ENCODE peak calls at places on chromosomes 12 and 14, in seven cellular contexts. One of them, this sample, is unnamed.

GRCh38 chr14:61662437-61663311 is 32.6 kb upstream of the HIF1A start:
- DNase-seq in astrocyte of the spinal cord: peak; percentile 76
- DNase-seq in bronchial epithelial cell: peak; percentile 89
- DNase-seq in fibroblast of the aortic adventitia: peak; percentile 66
- DNase-seq in Caco-2: no peak
- DNase-seq in IMR-90: peak; percentile 75
- DNase-seq in cardiac fibroblast: peak; percentile 78
- DNase-seq in this sample: peak; percentile 72

GRCh38 chr12:122471324-122472226 is 29.2 kb downstream of the ZCCHC8 start:
- DNase-seq in astrocyte of the spinal cord: peak; percentile 83
- DNase-seq in bronchial epithelial cell: peak; percentile 77
- DNase-seq in fibroblast of the aortic adventitia: peak; percentile 90
- DNase-seq in Caco-2: no peak
- DNase-seq in IMR-90: peak; percentile 84
- DNase-seq in cardiac fibroblast: peak; percentile 86
- DNase-seq in this sample: peak; percentile 86

GRCh38 chr12:3967556-3968160 is 94.5 kb upstream of the PARP11 start:
- DNase-seq in astrocyte of the spinal cord: no peak
- DNase-seq in bronchial epithelial cell: no peak
- DNase-seq in fibroblast of the aortic adventitia: no peak
- DNase-seq in Caco-2: peak; percentile 98
- DNase-seq in IMR-90: no peak
- DNase-seq in cardiac fibroblast: no peak
- DNase-seq in this sample: no peak

GRCh38 chr12:94033767-94034166 is 114.6 kb upstream of the PLXNC1 start:
- DNase-seq in astrocyte of the spinal cord: no peak
- DNase-seq in bronchial epithelial cell: no peak
- DNase-seq in fibroblast of the aortic adventitia: no peak
- DNase-seq in Caco-2: no peak
- DNase-seq in IMR-90: no peak
- DNase-seq in cardiac fibroblast: no peak
- DNase-seq in this sample: no peak

GRCh38 chr12:7934560-7935463 is 1.2 kb downstream of the SLC2A3 start:
- DNase-seq in astrocyte of the spinal cord: no peak
- DNase-seq in bronchial epithelial cell: no peak
- DNase-seq in fibroblast of the aortic adventitia: no peak
- DNase-seq in Caco-2: no peak
- DNase-seq in IMR-90: no peak
- DNase-seq in cardiac fibroblast: no peak
- DNase-seq in this sample: no peak

GRCh38 chr14:34794941-34795340 is 80.2 kb downstream of the BAZ1A start:
- DNase-seq in astrocyte of the spinal cord: no peak
- DNase-seq in bronchial epithelial cell: no peak
- DNase-seq in fibroblast of the aortic adventitia: no peak
- DNase-seq in Caco-2: no peak
- DNase-seq in IMR-90: no peak
- DNase-seq in cardiac fibroblast: no peak
- DNase-seq in this sample: no peak

GRCh38 chr12:46214668-46215429 is 54.0 kb downstream of the SLC38A1 start:
- DNase-seq in astrocyte of the spinal cord: no peak
- DNase-seq in bronchial epithelial cell: no peak
- DNase-seq in fibroblast of the aortic adventitia: no peak
- DNase-seq in Caco-2: no peak
- DNase-seq in IMR-90: peak; percentile 36
- DNase-seq in cardiac fibroblast: no peak
- DNase-seq in this sample: no peak

GRCh38 chr12:114735680-114736374 is 51.9 kb upstream of the TBX3 start:
- DNase-seq in astrocyte of the spinal cord: no peak
- DNase-seq in bronchial epithelial cell: no peak
- DNase-seq in fibroblast of the aortic adventitia: no peak
- DNase-seq in Caco-2: no peak
- DNase-seq in IMR-90: no peak
- DNase-seq in cardiac fibroblast: no peak
- DNase-seq in this sample: no peak

GRCh38 chr12:64083285-64084210 is 138.5 kb downstream of the KICS2 start:
- DNase-seq in astrocyte of the spinal cord: peak; percentile 91
- DNase-seq in bronchial epithelial cell: peak; percentile 31
- DNase-seq in fibroblast of the aortic adventitia: peak; percentile 98
- DNase-seq in Caco-2: no peak
- DNase-seq in IMR-90: peak; percentile 95
- DNase-seq in cardiac fibroblast: peak; percentile 97
- DNase-seq in this sample: peak; percentile 95

GRCh38 chr12:112124918-112125249 is 476 bp upstream of the TRAFD1 start:
- DNase-seq in astrocyte of the spinal cord: no peak
- DNase-seq in bronchial epithelial cell: no peak
- DNase-seq in fibroblast of the aortic adventitia: no peak
- DNase-seq in Caco-2: peak; percentile 1
- DNase-seq in IMR-90: no peak
- DNase-seq in cardiac fibroblast: no peak
- DNase-seq in this sample: no peak

GRCh38 chr14:21098134-21098891 is at the start of gene ZNF219:
- DNase-seq in astrocyte of the spinal cord: peak; percentile 30
- DNase-seq in bronchial epithelial cell: peak; percentile 82
- DNase-seq in fibroblast of the aortic adventitia: peak; percentile 50
- DNase-seq in Caco-2: peak; percentile 81
- DNase-seq in IMR-90: peak; percentile 27
- DNase-seq in cardiac fibroblast: peak; percentile 65
- DNase-seq in this sample: peak; percentile 45

GRCh38 chr14:68391292-68392014 is 401.4 kb downstream of the ZFP36L1 start:
- DNase-seq in astrocyte of the spinal cord: peak; percentile 90
- DNase-seq in bronchial epithelial cell: no peak
- DNase-seq in fibroblast of the aortic adventitia: peak; percentile 92
- DNase-seq in Caco-2: no peak
- DNase-seq in IMR-90: peak; percentile 79
- DNase-seq in cardiac fibroblast: peak; percentile 89
- DNase-seq in this sample: peak; percentile 81

GRCh38 chr14:68137704-68138619 is 318.4 kb downstream of the RAD51B start:
- DNase-seq in astrocyte of the spinal cord: peak; percentile 95
- DNase-seq in bronchial epithelial cell: peak; percentile 100
- DNase-seq in fibroblast of the aortic adventitia: peak; percentile 87
- DNase-seq in Caco-2: peak; percentile 72
- DNase-seq in IMR-90: peak; percentile 95
- DNase-seq in cardiac fibroblast: peak; percentile 84
- DNase-seq in this sample: peak; percentile 96

GRCh38 chr12:28535216-28535615 is 345.0 kb downstream of the CCDC91 start:
- DNase-seq in astrocyte of the spinal cord: peak; percentile 46
- DNase-seq in bronchial epithelial cell: peak; percentile 9
- DNase-seq in fibroblast of the aortic adventitia: peak; percentile 67
- DNase-seq in Caco-2: no peak
- DNase-seq in IMR-90: peak; percentile 77
- DNase-seq in cardiac fibroblast: peak; percentile 63
- DNase-seq in this sample: peak; percentile 64

GRCh38 chr12:6554990-6555691 is 701 bp downstream of the IFFO1 start:
- DNase-seq in astrocyte of the spinal cord: no peak
- DNase-seq in bronchial epithelial cell: no peak
- DNase-seq in fibroblast of the aortic adventitia: no peak
- DNase-seq in Caco-2: no peak
- DNase-seq in IMR-90: no peak
- DNase-seq in cardiac fibroblast: no peak
- DNase-seq in this sample: no peak

GRCh38 chr14:105529506-105530445 is 3.4 kb downstream of the TMEM121 start:
- DNase-seq in astrocyte of the spinal cord: no peak
- DNase-seq in bronchial epithelial cell: no peak
- DNase-seq in fibroblast of the aortic adventitia: no peak
- DNase-seq in Caco-2: no peak
- DNase-seq in IMR-90: no peak
- DNase-seq in cardiac fibroblast: no peak
- DNase-seq in this sample: no peak

GRCh38 chr12:87853448-87854003 is 175.7 kb downstream of the C12orf50 start:
- DNase-seq in astrocyte of the spinal cord: no peak
- DNase-seq in bronchial epithelial cell: no peak
- DNase-seq in fibroblast of the aortic adventitia: no peak
- DNase-seq in Caco-2: no peak
- DNase-seq in IMR-90: no peak
- DNase-seq in cardiac fibroblast: no peak
- DNase-seq in this sample: no peak
- H3K4me3 ChIP-seq in astrocyte of the spinal cord: no peak overlapping the region
- H3K4me3 ChIP-seq in bronchial epithelial cell: no peak overlapping the region
- H3K4me3 ChIP-seq in fibroblast of the aortic adventitia: no peak overlapping the region
- H3K4me3 ChIP-seq in Caco-2: no peak overlapping the region
- H3K4me3 ChIP-seq in IMR-90: no peak overlapping the region
- H3K4me3 ChIP-seq in cardiac fibroblast: no peak overlapping the region
- H3K4me3 ChIP-seq in this sample: no peak overlapping the region

DNA sequence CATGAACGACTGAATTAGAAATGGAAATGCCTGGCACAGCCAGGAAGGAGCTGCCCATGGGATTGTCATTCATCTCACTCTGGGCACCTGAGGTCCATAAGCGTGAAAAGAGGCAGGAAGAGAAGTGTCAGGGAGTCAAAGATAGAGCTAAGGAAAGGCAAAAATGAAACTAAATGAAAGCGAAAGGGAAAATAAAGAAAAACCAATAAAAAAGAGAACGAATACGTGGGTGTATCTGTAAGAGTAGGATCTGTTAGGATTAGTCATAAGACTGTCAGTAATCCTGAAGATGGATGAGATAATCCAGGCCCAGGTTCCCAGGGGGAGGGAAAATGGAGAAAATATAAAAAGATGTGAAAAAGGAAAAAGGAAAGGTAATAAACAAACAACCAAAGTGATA is 23.5 kb downstream of the MEG3 start:
- DNase-seq in astrocyte of the spinal cord: no peak
- DNase-seq in bronchial epithelial cell: no peak
- DNase-seq in fibroblast of the aortic adventitia: peak; percentile 42
- DNase-seq in Caco-2: no peak
- DNase-seq in IMR-90: peak; percentile 36
- DNase-seq in cardiac fibroblast: no peak
- DNase-seq in this sample: no peak
- H3K4me3 ChIP-seq in astrocyte of the spinal cord: no peak overlapping the region
- H3K4me3 ChIP-seq in bronchial epithelial cell: no peak overlapping the region
- H3K4me3 ChIP-seq in fibroblast of the aortic adventitia: peak overlapping the region; percentile 9
- H3K4me3 ChIP-seq in Caco-2: no peak overlapping the region
- H3K4me3 ChIP-seq in IMR-90: no peak overlapping the region
- H3K4me3 ChIP-seq in cardiac fibroblast: no peak overlapping the region
- H3K4me3 ChIP-seq in this sample: no peak overlapping the region

DNA sequence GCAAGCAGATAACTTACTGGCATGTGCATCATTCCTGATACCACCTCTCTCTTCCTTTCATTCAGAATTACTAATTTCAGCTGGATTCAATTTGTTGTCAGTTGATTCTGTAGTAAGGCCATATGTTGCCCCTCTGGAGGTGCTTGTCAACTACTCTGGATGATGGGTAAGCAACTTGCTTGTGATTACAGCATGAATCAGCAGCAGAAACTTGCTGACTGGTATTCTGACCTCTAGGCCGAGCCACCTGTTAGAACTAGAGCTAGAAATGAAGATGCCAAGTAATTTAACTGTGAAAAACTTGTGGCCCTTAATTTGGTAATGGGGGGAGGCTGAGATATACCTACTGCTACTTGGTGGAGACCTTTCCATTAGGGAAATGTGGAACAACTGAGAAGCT is 5.1 kb downstream of the RNF10 start:
- DNase-seq in astrocyte of the spinal cord: peak; percentile 31
- DNase-seq in bronchial epithelial cell: peak; percentile 62
- DNase-seq in fibroblast of the aortic adventitia: peak; percentile 48
- DNase-seq in Caco-2: no peak
- DNase-seq in IMR-90: peak; percentile 55
- DNase-seq in cardiac fibroblast: peak; percentile 38
- DNase-seq in this sample: no peak
- H3K4me3 ChIP-seq in astrocyte of the spinal cord: no peak overlapping the region
- H3K4me3 ChIP-seq in bronchial epithelial cell: no peak overlapping the region
- H3K4me3 ChIP-seq in fibroblast of the aortic adventitia: no peak overlapping the region
- H3K4me3 ChIP-seq in Caco-2: no peak overlapping the region
- H3K4me3 ChIP-seq in IMR-90: no peak overlapping the region
- H3K4me3 ChIP-seq in cardiac fibroblast: no peak overlapping the region
- H3K4me3 ChIP-seq in this sample: no peak overlapping the region

DNA sequence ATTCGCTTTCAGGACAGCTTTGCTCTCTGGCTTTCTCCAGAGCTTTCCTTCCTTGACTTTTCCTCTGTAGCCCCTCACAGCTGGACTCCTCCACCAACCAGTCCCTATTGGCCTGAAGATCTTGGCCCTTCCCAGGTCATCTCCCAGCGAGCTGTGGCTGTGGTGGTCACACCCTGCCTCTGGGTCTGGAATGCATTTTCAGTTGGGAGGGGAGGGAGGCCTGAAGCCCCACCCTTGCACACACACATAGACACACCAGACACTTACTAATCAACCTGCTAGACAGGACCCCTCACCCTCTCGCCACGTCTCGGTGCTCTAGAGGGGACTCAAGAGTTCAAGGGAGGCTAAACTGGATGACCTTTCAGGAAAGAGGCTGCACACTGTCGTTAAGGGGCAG is 13.9 kb downstream of the JDP2 start:
- DNase-seq in astrocyte of the spinal cord: no peak
- DNase-seq in bronchial epithelial cell: no peak
- DNase-seq in fibroblast of the aortic adventitia: peak; percentile 47
- DNase-seq in Caco-2: no peak
- DNase-seq in IMR-90: no peak
- DNase-seq in cardiac fibroblast: no peak
- DNase-seq in this sample: no peak
- H3K4me3 ChIP-seq in astrocyte of the spinal cord: no peak overlapping the region
- H3K4me3 ChIP-seq in bronchial epithelial cell: no peak overlapping the region
- H3K4me3 ChIP-seq in fibroblast of the aortic adventitia: no peak overlapping the region
- H3K4me3 ChIP-seq in Caco-2: no peak overlapping the region
- H3K4me3 ChIP-seq in IMR-90: no peak overlapping the region
- H3K4me3 ChIP-seq in cardiac fibroblast: no peak overlapping the region
- H3K4me3 ChIP-seq in this sample: no peak overlapping the region

DNA sequence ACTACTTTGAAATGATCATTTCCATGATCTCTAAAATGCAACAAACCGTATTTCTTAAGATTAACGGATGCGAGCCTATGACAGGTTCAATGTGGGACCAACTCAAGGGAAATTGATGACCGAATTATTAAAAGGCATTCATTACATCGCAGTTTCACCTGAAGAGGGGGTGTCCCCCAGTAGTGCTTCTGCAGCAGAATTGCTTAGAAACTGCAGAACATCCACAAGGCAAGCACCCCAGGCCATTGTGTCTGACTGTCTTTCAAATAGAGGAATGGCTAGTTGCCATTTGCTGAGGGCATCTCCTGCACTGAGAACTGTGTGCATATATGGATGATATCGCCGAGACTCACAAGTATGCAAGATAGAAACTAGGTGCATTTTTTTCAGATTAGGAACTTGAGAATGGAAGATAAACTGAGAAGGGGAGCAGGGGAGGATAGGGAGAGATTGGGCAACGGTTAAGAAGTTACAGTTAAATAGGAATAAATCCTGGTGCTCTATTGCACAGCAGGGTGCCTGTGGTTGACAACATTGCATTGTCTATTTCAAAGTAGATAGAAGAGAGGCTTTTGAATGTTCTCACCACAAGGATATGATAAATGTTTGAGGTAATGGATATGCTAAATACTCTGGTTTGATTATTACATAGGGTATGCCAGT is 234.3 kb upstream of the PLEKHG7 start:
- DNase-seq in astrocyte of the spinal cord: no peak
- DNase-seq in bronchial epithelial cell: no peak
- DNase-seq in fibroblast of the aortic adventitia: no peak
- DNase-seq in Caco-2: no peak
- DNase-seq in IMR-90: no peak
- DNase-seq in cardiac fibroblast: no peak
- DNase-seq in this sample: no peak
- H3K4me3 ChIP-seq in astrocyte of the spinal cord: no peak overlapping the region
- H3K4me3 ChIP-seq in bronchial epithelial cell: no peak overlapping the region
- H3K4me3 ChIP-seq in fibroblast of the aortic adventitia: no peak overlapping the region
- H3K4me3 ChIP-seq in Caco-2: no peak overlapping the region
- H3K4me3 ChIP-seq in IMR-90: no peak overlapping the region
- H3K4me3 ChIP-seq in cardiac fibroblast: no peak overlapping the region
- H3K4me3 ChIP-seq in this sample: no peak overlapping the region

This sample was measured in fibroblast of pulmonary artery.